ENCODE peak calls at places on chromosomes 16 and 17, in seven cellular contexts. M is heart left ventricle, H is endothelial cell of umbilical vein, K is GM12878, I is stomach, T is transverse colon, U is K562. V is an unnamed sample.

GRCh38 chr16:88968589-88969280 is 8.3 kb downstream of the CBFA2T3 start:
- DNase-seq in I (no peak), U (no peak), M (no peak), H (no peak), K (no peak), T (no peak), V (no peak)

GRCh38 chr16:57303910-57304168 is 19.4 kb upstream of the PLLP start:
- DNase-seq in I (no peak), T (no peak), K (no peak), U (no peak), H (no peak), M (no peak), V (no peak)

GRCh38 chr17:60577147-60577925 is 22.7 kb upstream of the PPM1D start:
- DNase-seq in H (peak), T (peak), U (peak), M (peak), I (no peak), K (peak), V (peak)

GRCh38 chr17:2070241-2071023 is 15.5 kb downstream of the HIC1 start:
- DNase-seq in T (no peak), M (no peak), K (peak), U (no peak), H (no peak), I (no peak), V (peak)

GRCh38 chr16:66275795-66276428 is 90.6 kb upstream of the CDH5 start:
- DNase-seq in K (no peak), M (no peak), I (peak), U (peak), H (peak), T (peak), V (no peak)

GRCh38 chr16:14628806-14629611 is 1.1 kb downstream of the PARN start:
- DNase-seq in M (no peak), K (no peak), U (no peak), I (no peak), T (no peak), H (no peak), V (no peak)

GRCh38 chr16:48123104-48123788 is 32.5 kb downstream of the ABCC12 start:
- DNase-seq in K (no peak), H (peak), M (no peak), T (no peak), U (peak), I (no peak), V (no peak)

GRCh38 chr17:29131814-29132682 is 48.1 kb downstream of the MYO18A start:
- DNase-seq in I (no peak), K (no peak), M (no peak), H (no peak), T (no peak), U (peak), V (peak)

GRCh38 chr17:69506489-69506888 is 92.0 kb downstream of the MAP2K6 start:
- DNase-seq in H (no peak), M (no peak), K (no peak), I (no peak), T (no peak), U (no peak), V (no peak)

GRCh38 chr17:65485388-65486299 is 75.8 kb downstream of the AXIN2 start:
- DNase-seq in I (no peak), U (no peak), K (no peak), H (peak), M (peak), T (no peak), V (no peak)

GRCh38 chr16:71547168-71547567 is 20.9 kb downstream of the CHST4 start:
- DNase-seq in U (no peak), K (no peak), T (no peak), M (no peak), I (no peak), H (no peak), V (no peak)

GRCh38 chr16:11514283-11514682 is 72.4 kb downstream of the LITAF start:
- DNase-seq in T (no peak), M (no peak), H (no peak), K (no peak), U (no peak), I (no peak), V (no peak)

GRCh38 chr16:86396918-86397317 is 113.4 kb upstream of the FOXF1 start:
- DNase-seq in U (no peak), M (no peak), H (peak), T (peak), I (no peak), K (no peak), V (peak)

GRCh38 chr17:57377094-57377493 is 120.8 kb downstream of the MSI2 start:
- DNase-seq in K (no peak), I (no peak), U (no peak), H (no peak), M (no peak), T (no peak), V (no peak)

GRCh38 chr17:76152580-76152979 is 11.5 kb upstream of the FOXJ1 start:
- DNase-seq in K (no peak), H (no peak), I (no peak), M (no peak), T (no peak), U (no peak), V (no peak)
- TF ChIP-seq CTCF in K (no peak), H (no peak), I (no peak), M (no peak), T (no peak), U (no peak), V (no peak)

GRCh38 chr17:74427048-74427762 is 4.7 kb upstream of the GPRC5C start:
- DNase-seq in U (no peak), K (no peak), H (no peak), M (peak), I (peak), T (peak), V (no peak)
- TF ChIP-seq POLR2A in U (no peak), K (no peak), H (no peak), M (no peak), I (no peak), T (peak), V (peak)

GRCh38 chr16:539901-540530 is 12.5 kb downstream of the CAPN15 start:
- DNase-seq in M (no peak), K (no peak), T (no peak), I (no peak), U (no peak), H (no peak), V (no peak)
- TF ChIP-seq CTCF in M (no peak), K (no peak), T (no peak), I (no peak), U (no peak), H (no peak), V (no peak)

GRCh38 chr16:19716183-19716582 is 1.8 kb downstream of the KNOP1 start:
- DNase-seq in H (no peak), T (peak), K (no peak), M (no peak), U (no peak), I (no peak), V (no peak)

GRCh38 chr16:19718624-19718965 is 524 bp downstream of the IQCK start:
- DNase-seq in I (no peak), U (no peak), M (no peak), K (no peak), T (no peak), H (no peak), V (no peak)

GRCh38 chr16:19715566-19715965 is 2.5 kb downstream of the KNOP1 start:
- DNase-seq in K (no peak), U (no peak), T (no peak), M (no peak), H (no peak), I (no peak), V (no peak)

GRCh38 chr16:19717319-19717718 is 708 bp downstream of the KNOP1 start:
- DNase-seq in T (no peak), K (no peak), M (no peak), H (no peak), U (no peak), I (no peak), V (no peak)

DNA sequence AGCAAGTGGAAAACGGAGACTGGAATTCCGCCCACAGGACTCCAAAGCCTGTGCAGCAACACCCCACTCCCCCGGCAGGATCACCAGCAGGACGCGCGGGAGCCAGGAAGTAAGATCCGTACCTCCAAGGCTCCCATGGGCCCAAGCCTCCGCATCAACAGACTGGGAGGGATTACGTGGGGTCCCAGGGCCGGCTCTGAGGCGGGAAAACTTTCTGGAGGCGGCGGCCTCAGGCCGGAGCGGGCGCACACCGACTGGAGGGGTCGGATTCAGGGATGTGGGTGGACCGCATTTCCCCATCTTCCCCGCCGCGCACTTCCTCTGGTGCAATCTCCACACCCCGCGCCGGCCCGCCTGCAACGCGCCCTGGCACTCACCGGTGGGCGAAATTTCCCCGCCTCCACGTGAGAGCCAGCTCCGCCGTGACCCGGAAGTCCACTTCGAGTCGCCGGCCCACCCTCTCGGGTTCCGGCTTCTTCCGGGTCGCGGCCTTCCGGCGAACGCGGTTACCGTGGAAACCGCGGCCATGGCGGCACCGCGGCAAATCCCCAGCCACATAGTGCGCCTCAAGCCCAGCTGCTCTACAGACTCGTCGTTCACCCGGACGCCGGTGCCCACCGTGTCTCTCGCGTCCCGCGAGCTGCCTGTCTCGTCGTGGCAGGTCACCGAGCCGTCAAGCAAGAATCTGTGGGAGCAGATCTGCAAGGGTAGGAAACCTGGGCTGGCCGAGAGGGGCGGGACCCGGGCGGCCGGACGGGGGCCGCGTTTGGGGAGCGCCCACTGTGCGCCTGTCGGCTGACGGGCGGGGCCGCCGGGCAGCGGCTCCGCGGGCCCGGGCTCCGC is at the start of the genes IQCK and KNOP1:
- DNase-seq in M (peak), K (peak), I (peak), H (peak), T (peak), U (peak), V (peak)
- TF ChIP-seq POLR2A in M (peak), K (peak), I (no peak), H (peak), T (peak), U (peak), V (peak)

V was measured in uterus.